ENCODE peak calls at places on chromosomes 11 and 22, in ten cellular contexts. S is AG10803, W is cardiac muscle cell, E is NCI-H345, C is GM23248, V is HepG2, I is NCI-H748 treated with DMSO at 0.1 percent for 48 hours, Q is T-helper 17 cell, A is endothelial cell of umbilical vein, N is astrocyte. L is an unnamed sample.

GRCh38 chr11:19868871-19869270 is 156.2 kb downstream of the NAV2 start:
- DNase-seq in I (no peak), C (no peak), W (peak; percentile 23), Q (no peak), N (peak; percentile 61), A (no peak), V (no peak), E (no peak), S (peak; percentile 32), L (no peak)

GRCh38 chr22:46171940-46172339 is 21.6 kb downstream of the PPARA start:
- DNase-seq in C (peak; percentile 91), I (no peak), S (peak; percentile 90), N (peak; percentile 71), V (no peak), W (peak; percentile 78), A (no peak), Q (no peak), E (no peak), L (peak; percentile 27)

GRCh38 chr11:74255741-74256369 is 55.6 kb downstream of the P4HA3 start:
- DNase-seq in A (peak; percentile 81), W (peak; percentile 77), V (peak; percentile 42), C (peak; percentile 71), S (peak; percentile 61), Q (peak; percentile 26), N (peak; percentile 20), I (peak; percentile 12), E (peak; percentile 60), L (peak; percentile 21)

GRCh38 chr11:63639195-63639832 is 25.1 kb upstream of the PLAAT3 start:
- DNase-seq in Q (no peak), C (peak; percentile 74), S (peak; percentile 64), I (no peak), W (peak; percentile 50), V (no peak), E (no peak), A (peak; percentile 30), N (no peak), L (peak; percentile 7)

GRCh38 chr22:45678961-45679912 is 7.6 kb downstream of the ATXN10 start:
- DNase-seq in N (peak; percentile 85), W (no peak), S (peak; percentile 73), I (no peak), C (peak; percentile 88), V (no peak), E (no peak), Q (no peak), A (no peak), L (no peak)

GRCh38 chr11:45799562-45799961 is 5.4 kb upstream of the SLC35C1 start:
- DNase-seq in Q (no peak), N (no peak), A (no peak), I (no peak), E (no peak), C (no peak), S (no peak), V (no peak), W (no peak), L (no peak)

GRCh38 chr11:70048279-70049024 is 29.7 kb upstream of the ANO1 start:
- DNase-seq in Q (no peak), I (no peak), V (no peak), A (no peak), N (no peak), C (peak; percentile 10), S (no peak), W (no peak), E (no peak), L (no peak)

GRCh38 chr11:47234669-47235075 is 13.9 kb downstream of the ACP2 start:
- DNase-seq in I (no peak), V (no peak), C (no peak), N (peak; percentile 24), W (peak; percentile 59), S (no peak), A (no peak), E (no peak), Q (peak; percentile 66), L (no peak)

GRCh38 chr11:63869686-63870085 is 30.8 kb downstream of the MARK2 start:
- DNase-seq in S (no peak), Q (peak; percentile 21), N (no peak), C (no peak), E (no peak), V (no peak), W (no peak), A (no peak), I (no peak), L (no peak)

GRCh38 chr22:23071163-23072034 is 1.1 kb downstream of the GNAZ start:
- DNase-seq in C (no peak), E (no peak), Q (no peak), V (no peak), I (no peak), N (no peak), W (no peak), A (no peak), S (no peak), L (no peak)

GRCh38 chr22:30116362-30117117 is 36.3 kb downstream of the HORMAD2 start:
- DNase-seq in S (peak; percentile 72), C (peak; percentile 82), A (no peak), I (no peak), E (no peak), N (peak; percentile 78), Q (no peak), V (peak; percentile 52), W (peak; percentile 73), L (no peak)

GRCh38 chr11:123853038-123853437 is 32.4 kb downstream of the TMEM225 start:
- DNase-seq in V (no peak), Q (no peak), E (no peak), N (no peak), S (no peak), I (no peak), W (no peak), C (no peak), A (no peak), L (no peak)

GRCh38 chr11:112255075-112255739 is 5.5 kb downstream of the PLET1 start:
- DNase-seq in V (peak; percentile 18), Q (no peak), C (peak; percentile 42), A (peak; percentile 86), N (peak; percentile 92), W (peak; percentile 84), I (no peak), E (no peak), S (peak; percentile 61), L (peak; percentile 45)

GRCh38 chr22:36144886-36145541 is 15.5 kb downstream of the APOL3 start:
- DNase-seq in E (no peak), N (peak; percentile 46), V (peak; percentile 47), Q (no peak), W (peak; percentile 88), C (peak; percentile 80), I (peak; percentile 6), S (peak; percentile 78), A (peak; percentile 77), L (peak; percentile 56)

GRCh38 chr22:30444632-30445437 is 19.3 kb downstream of the MTFP1 start:
- DNase-seq in W (peak; percentile 74), I (peak; percentile 45), Q (peak; percentile 29), E (peak; percentile 60), V (peak; percentile 41), C (peak; percentile 74), S (peak; percentile 44), N (no peak), A (peak; percentile 76), L (no peak)

GRCh38 chr22:48065852-48066251 is 1303.4 kb downstream of the TBC1D22A start:
- DNase-seq in E (peak; percentile 31), I (no peak), N (no peak), C (no peak), V (no peak), Q (no peak), S (no peak), W (no peak), A (no peak), L (no peak)

GRCh38 chr11:129365816-129366215 is 9.8 kb upstream of the BARX2 start:
- DNase-seq in W (no peak), V (no peak), A (no peak), N (no peak), I (no peak), Q (no peak), C (no peak), S (no peak), E (no peak), L (no peak)

GRCh38 chr11:129331217-129331616 is 44.4 kb upstream of the BARX2 start:
- DNase-seq in C (peak; percentile 44), E (no peak), I (no peak), Q (no peak), N (peak; percentile 74), S (peak; percentile 10), W (peak; percentile 9), A (no peak), V (peak; percentile 16), L (no peak)

GRCh38 chr11:70732493-70733206 is 334.3 kb downstream of the CTTN start:
- DNase-seq in Q (no peak), A (no peak), N (no peak), S (no peak), I (no peak), W (no peak), C (peak; percentile 29), V (no peak), E (no peak), L (no peak)

GRCh38 chr22:20432244-20432686 is 5.4 kb downstream of the SCARF2 start:
- DNase-seq in C (no peak), E (no peak), V (no peak), W (no peak), Q (no peak), I (no peak), A (no peak), N (no peak), S (no peak), L (no peak)

GRCh38 chr11:116696381-116696941 is 76.3 kb downstream of the BUD13 start:
- DNase-seq in S (peak; percentile 8), E (no peak), N (peak; percentile 18), C (peak; percentile 32), W (peak; percentile 23), Q (no peak), I (no peak), V (no peak), A (no peak), L (no peak)

GRCh38 chr22:48198489-48199459 is 1436.3 kb downstream of the TBC1D22A start:
- DNase-seq in V (no peak), N (no peak), Q (no peak), C (no peak), I (no peak), W (no peak), S (no peak), E (no peak), A (no peak), L (no peak)

GRCh38 chr22:35517769-35518530 is 22.7 kb upstream of the RASD2 start:
- DNase-seq in C (peak; percentile 63), A (no peak), Q (no peak), W (no peak), E (no peak), N (no peak), V (no peak), S (no peak), I (no peak), L (no peak)

GRCh38 chr22:38196791-38197429 is 4.9 kb upstream of the MAFF start:
- DNase-seq in A (no peak), N (no peak), C (peak; percentile 64), I (no peak), W (no peak), Q (no peak), E (no peak), S (no peak), V (no peak), L (no peak)

GRCh38 chr11:95074806-95075563 is 8.3 kb downstream of the SRSF8 start:
- DNase-seq in S (no peak), W (peak; percentile 46), I (no peak), Q (no peak), E (peak; percentile 31), A (peak; percentile 34), C (no peak), V (no peak), N (no peak), L (no peak)

GRCh38 chr11:99818991-99819390 is 798.2 kb downstream of the CNTN5 start:
- DNase-seq in I (no peak), W (no peak), S (no peak), N (no peak), E (no peak), C (no peak), A (no peak), Q (no peak), V (no peak), L (no peak)

GRCh38 chr22:35648066-35649025 is at the start of gene APOL6:
- DNase-seq in W (peak; percentile 86), C (peak; percentile 85), E (no peak), Q (peak; percentile 22), A (peak; percentile 50), S (peak; percentile 75), I (no peak), V (peak; percentile 76), N (peak; percentile 59), L (no peak)

GRCh38 chr11:117070016-117070415 is 28.2 kb downstream of the SIK3 start:
- DNase-seq in I (no peak), C (peak; percentile 32), W (peak; percentile 53), A (peak; percentile 77), Q (no peak), S (no peak), V (no peak), E (no peak), N (peak; percentile 41), L (no peak)